ENCODE peak calls at places on chromosomes 3 and 15, in seven cellular contexts. One of them, this sample, is unnamed.

GRCh38 chr3:52532517-52532837 is 1.2 kb downstream of the NT5DC2 start:
- DNase-seq in IMR-90: peak
- DNase-seq in mesenchymal stem cell: peak
- DNase-seq in H9: no peak
- DNase-seq in mesendoderm: peak
- DNase-seq in neuronal stem cell: no peak
- DNase-seq in H1: no peak
- DNase-seq in this sample: no peak

GRCh38 chr3:162338514-162338913 is 841.9 kb downstream of the OTOL1 start:
- DNase-seq in IMR-90: peak
- DNase-seq in mesenchymal stem cell: peak
- DNase-seq in H9: no peak
- DNase-seq in mesendoderm: no peak
- DNase-seq in neuronal stem cell: no peak
- DNase-seq in H1: no peak
- DNase-seq in this sample: no peak

GRCh38 chr15:73650387-73651126 is 17.4 kb upstream of the NPTN start:
- DNase-seq in IMR-90: peak
- DNase-seq in mesenchymal stem cell: peak
- DNase-seq in H9: no peak
- DNase-seq in mesendoderm: no peak
- DNase-seq in neuronal stem cell: no peak
- DNase-seq in H1: no peak
- DNase-seq in this sample: peak

GRCh38 chr3:99901200-99901926 is 83.7 kb downstream of the CMSS1 start:
- DNase-seq in IMR-90: peak
- DNase-seq in mesenchymal stem cell: peak
- DNase-seq in H9: no peak
- DNase-seq in mesendoderm: no peak
- DNase-seq in neuronal stem cell: no peak
- DNase-seq in H1: no peak
- DNase-seq in this sample: peak

GRCh38 chr15:77420610-77421369 is at the start of gene HMG20A:
- DNase-seq in IMR-90: peak
- DNase-seq in mesenchymal stem cell: peak
- DNase-seq in H9: peak
- DNase-seq in mesendoderm: peak
- DNase-seq in neuronal stem cell: peak
- DNase-seq in H1: peak
- DNase-seq in this sample: no peak

GRCh38 chr3:157274644-157275137 is 114.7 kb upstream of the CCNL1 start:
- DNase-seq in IMR-90: no peak
- DNase-seq in mesenchymal stem cell: no peak
- DNase-seq in H9: peak
- DNase-seq in mesendoderm: no peak
- DNase-seq in neuronal stem cell: no peak
- DNase-seq in H1: no peak
- DNase-seq in this sample: no peak

GRCh38 chr3:168884353-168884903 is 779.1 kb downstream of the MECOM start:
- DNase-seq in IMR-90: peak
- DNase-seq in mesenchymal stem cell: peak
- DNase-seq in H9: no peak
- DNase-seq in mesendoderm: no peak
- DNase-seq in neuronal stem cell: no peak
- DNase-seq in H1: no peak
- DNase-seq in this sample: no peak

GRCh38 chr3:31472479-31473390 is 60.0 kb upstream of the STT3B start:
- DNase-seq in IMR-90: peak
- DNase-seq in mesenchymal stem cell: peak
- DNase-seq in H9: no peak
- DNase-seq in mesendoderm: no peak
- DNase-seq in neuronal stem cell: no peak
- DNase-seq in H1: no peak
- DNase-seq in this sample: no peak

GRCh38 chr15:100131321-100132224 is 210.2 kb downstream of the ADAMTS17 start:
- DNase-seq in IMR-90: peak
- DNase-seq in mesenchymal stem cell: peak
- DNase-seq in H9: peak
- DNase-seq in mesendoderm: no peak
- DNase-seq in neuronal stem cell: no peak
- DNase-seq in H1: no peak
- DNase-seq in this sample: peak

GRCh38 chr3:9416139-9416780 is 18.8 kb downstream of the SETD5 start:
- DNase-seq in IMR-90: peak
- DNase-seq in mesenchymal stem cell: peak
- DNase-seq in H9: no peak
- DNase-seq in mesendoderm: no peak
- DNase-seq in neuronal stem cell: no peak
- DNase-seq in H1: no peak
- DNase-seq in this sample: no peak

GRCh38 chr3:133573629-133574194 is at the start of gene CDV3:
- DNase-seq in IMR-90: no peak
- DNase-seq in mesenchymal stem cell: no peak
- DNase-seq in H9: no peak
- DNase-seq in mesendoderm: no peak
- DNase-seq in neuronal stem cell: no peak
- DNase-seq in H1: no peak
- DNase-seq in this sample: no peak

GRCh38 chr3:136831461-136831860 is 12.5 kb downstream of the SLC35G2 start:
- DNase-seq in IMR-90: no peak
- DNase-seq in mesenchymal stem cell: no peak
- DNase-seq in H9: no peak
- DNase-seq in mesendoderm: peak
- DNase-seq in neuronal stem cell: no peak
- DNase-seq in H1: no peak
- DNase-seq in this sample: no peak

GRCh38 chr3:161273589-161274218 is 52.6 kb downstream of the NMD3 start:
- DNase-seq in IMR-90: peak
- DNase-seq in mesenchymal stem cell: peak
- DNase-seq in H9: no peak
- DNase-seq in mesendoderm: peak
- DNase-seq in neuronal stem cell: peak
- DNase-seq in H1: no peak
- DNase-seq in this sample: peak

DNA sequence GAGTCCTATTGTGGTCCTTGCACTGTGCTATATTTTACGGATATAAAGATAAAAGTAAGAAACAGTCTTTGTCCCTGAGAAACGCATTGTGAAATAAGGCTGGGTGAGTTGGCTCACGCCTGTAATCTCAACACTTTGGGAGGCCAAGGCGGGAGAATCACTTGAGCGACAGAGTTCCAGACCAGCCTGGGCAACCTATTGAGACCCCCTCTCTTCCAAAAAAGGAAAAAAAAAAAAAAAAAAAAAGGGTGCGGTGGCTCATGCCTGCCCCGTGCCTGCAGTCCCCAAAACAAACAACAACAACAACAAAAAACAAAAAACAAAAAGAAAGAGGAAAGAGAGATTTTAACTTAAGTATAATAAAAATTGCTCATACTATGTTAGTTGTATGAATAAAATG is 555 bp upstream of the FNDC3B start:
- DNase-seq in IMR-90: peak
- DNase-seq in mesenchymal stem cell: peak
- DNase-seq in H9: peak
- DNase-seq in mesendoderm: peak
- DNase-seq in neuronal stem cell: no peak
- DNase-seq in H1: no peak
- DNase-seq in this sample: no peak
- H3K4me2 ChIP-seq in IMR-90: peak
- H3K4me2 ChIP-seq in mesenchymal stem cell: peak
- H3K4me2 ChIP-seq in H9: peak
- H3K4me2 ChIP-seq in mesendoderm: no peak
- H3K4me2 ChIP-seq in neuronal stem cell: no peak
- H3K4me2 ChIP-seq in H1: peak
- H3K4me2 ChIP-seq in this sample: no peak

GRCh38 chr15:48421362-48421761 is 90.1 kb downstream of the DUT start:
- DNase-seq in IMR-90: no peak
- DNase-seq in mesenchymal stem cell: no peak
- DNase-seq in H9: no peak
- DNase-seq in mesendoderm: peak
- DNase-seq in neuronal stem cell: no peak
- DNase-seq in H1: no peak
- DNase-seq in this sample: no peak
- H2AK5ac ChIP-seq in IMR-90: no peak
- H2AK5ac ChIP-seq in mesenchymal stem cell: no peak
- H2AK5ac ChIP-seq in H9: no peak
- H2AK5ac ChIP-seq in mesendoderm: no peak
- H2AK5ac ChIP-seq in neuronal stem cell: no peak
- H2AK5ac ChIP-seq in H1: no peak
- H2AK5ac ChIP-seq in this sample: no peak

GRCh38 chr15:39640665-39641064 is 59.8 kb downstream of the THBS1 start:
- DNase-seq in IMR-90: no peak
- DNase-seq in mesenchymal stem cell: no peak
- DNase-seq in H9: no peak
- DNase-seq in mesendoderm: no peak
- DNase-seq in neuronal stem cell: no peak
- DNase-seq in H1: no peak
- DNase-seq in this sample: no peak
- H3K4me2 ChIP-seq in IMR-90: no peak
- H3K4me2 ChIP-seq in mesenchymal stem cell: no peak
- H3K4me2 ChIP-seq in H9: no peak
- H3K4me2 ChIP-seq in mesendoderm: no peak
- H3K4me2 ChIP-seq in neuronal stem cell: no peak
- H3K4me2 ChIP-seq in H1: no peak
- H3K4me2 ChIP-seq in this sample: no peak

DNA sequence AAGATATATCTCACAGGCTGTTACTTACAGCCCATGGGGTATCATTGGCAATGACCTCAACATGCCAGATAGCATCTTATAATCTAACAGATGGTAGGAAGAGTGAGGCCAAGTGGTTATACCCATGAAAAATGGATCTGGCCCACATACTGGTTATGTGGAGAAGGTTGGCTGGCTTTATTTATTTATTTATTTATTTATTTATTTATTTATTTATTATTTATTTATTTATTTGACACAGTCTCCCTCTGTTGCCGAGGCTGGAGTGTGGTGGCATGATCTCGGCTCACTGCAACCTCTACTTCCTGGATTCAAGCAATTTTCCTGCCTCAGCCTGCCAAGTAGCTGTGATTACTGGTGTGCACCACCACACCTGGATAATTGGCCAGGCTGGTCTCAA is 11.6 kb downstream of the FBXO40 start:
- DNase-seq in IMR-90: no peak
- DNase-seq in mesenchymal stem cell: no peak
- DNase-seq in H9: no peak
- DNase-seq in mesendoderm: no peak
- DNase-seq in neuronal stem cell: no peak
- DNase-seq in H1: no peak
- DNase-seq in this sample: no peak
- H2AK5ac ChIP-seq in IMR-90: no peak
- H2AK5ac ChIP-seq in mesenchymal stem cell: no peak
- H2AK5ac ChIP-seq in H9: no peak
- H2AK5ac ChIP-seq in mesendoderm: no peak
- H2AK5ac ChIP-seq in neuronal stem cell: no peak
- H2AK5ac ChIP-seq in H1: no peak
- H2AK5ac ChIP-seq in this sample: no peak

GRCh38 chr3:127016043-127016343 is 33.1 kb downstream of the PLXNA1 start:
- DNase-seq in IMR-90: no peak
- DNase-seq in mesenchymal stem cell: no peak
- DNase-seq in H9: no peak
- DNase-seq in mesendoderm: no peak
- DNase-seq in neuronal stem cell: no peak
- DNase-seq in H1: no peak
- DNase-seq in this sample: no peak

GRCh38 chr3:127013758-127014535 is 31.0 kb downstream of the PLXNA1 start:
- DNase-seq in IMR-90: no peak
- DNase-seq in mesenchymal stem cell: no peak
- DNase-seq in H9: no peak
- DNase-seq in mesendoderm: no peak
- DNase-seq in neuronal stem cell: no peak
- DNase-seq in H1: no peak
- DNase-seq in this sample: no peak

GRCh38 chr3:127013196-127013595 is 30.3 kb downstream of the PLXNA1 start:
- DNase-seq in IMR-90: no peak
- DNase-seq in mesenchymal stem cell: no peak
- DNase-seq in H9: no peak
- DNase-seq in mesendoderm: no peak
- DNase-seq in neuronal stem cell: no peak
- DNase-seq in H1: no peak
- DNase-seq in this sample: no peak

GRCh38 chr3:127015282-127016042 is 32.5 kb downstream of the PLXNA1 start:
- DNase-seq in IMR-90: no peak
- DNase-seq in mesenchymal stem cell: no peak
- DNase-seq in H9: no peak
- DNase-seq in mesendoderm: peak
- DNase-seq in neuronal stem cell: peak
- DNase-seq in H1: no peak
- DNase-seq in this sample: no peak

DNA sequence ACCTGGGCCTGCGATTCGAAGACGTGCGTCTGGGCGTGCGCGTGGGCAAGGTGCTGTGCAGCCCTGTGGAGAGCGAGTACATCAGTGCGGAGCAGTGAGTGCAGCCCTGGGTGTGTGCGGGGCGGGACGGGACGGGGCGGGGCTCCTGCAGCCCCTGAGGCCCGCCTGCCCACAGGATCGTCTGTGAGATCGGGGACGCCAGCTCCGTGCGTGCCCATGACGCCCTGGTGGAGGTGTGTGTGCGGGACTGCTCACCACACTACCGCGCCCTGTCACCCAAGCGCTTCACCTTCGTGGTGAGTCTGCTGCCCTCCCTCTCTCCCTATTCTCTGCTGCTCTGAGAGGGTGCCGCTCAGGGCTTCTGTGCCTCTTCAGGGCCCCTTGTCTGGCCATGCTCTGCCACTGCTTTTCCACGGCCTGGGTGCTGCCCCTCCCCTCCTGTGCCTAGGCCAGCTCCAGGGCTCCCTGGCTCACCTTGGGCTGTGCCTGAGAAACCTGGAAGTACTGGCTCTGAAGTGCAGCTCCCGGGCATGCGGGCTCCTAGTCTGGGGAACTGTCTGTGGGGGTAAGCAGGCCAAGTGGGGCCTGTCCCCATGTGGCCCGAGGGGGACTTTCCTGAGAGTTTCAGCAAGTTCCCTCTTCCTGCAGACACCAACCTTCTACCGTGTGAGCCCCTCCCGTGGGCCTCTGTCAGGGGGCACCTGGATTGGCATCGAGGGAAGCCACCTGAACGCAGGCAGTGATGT is 31.8 kb downstream of the PLXNA1 start:
- DNase-seq in IMR-90: no peak
- DNase-seq in mesenchymal stem cell: no peak
- DNase-seq in H9: no peak
- DNase-seq in mesendoderm: no peak
- DNase-seq in neuronal stem cell: no peak
- DNase-seq in H1: no peak
- DNase-seq in this sample: no peak
- H3K4me2 ChIP-seq in IMR-90: no peak
- H3K4me2 ChIP-seq in mesenchymal stem cell: no peak
- H3K4me2 ChIP-seq in H9: no peak
- H3K4me2 ChIP-seq in mesendoderm: no peak
- H3K4me2 ChIP-seq in neuronal stem cell: no peak
- H3K4me2 ChIP-seq in H1: no peak
- H3K4me2 ChIP-seq in this sample: no peak

GRCh38 chr15:58318517-58318916 is 113.3 kb upstream of the LIPC start:
- DNase-seq in IMR-90: no peak
- DNase-seq in mesenchymal stem cell: no peak
- DNase-seq in H9: no peak
- DNase-seq in mesendoderm: no peak
- DNase-seq in neuronal stem cell: no peak
- DNase-seq in H1: no peak
- DNase-seq in this sample: no peak
- H2AK5ac ChIP-seq in IMR-90: no peak
- H2AK5ac ChIP-seq in mesenchymal stem cell: no peak
- H2AK5ac ChIP-seq in H9: no peak
- H2AK5ac ChIP-seq in mesendoderm: no peak
- H2AK5ac ChIP-seq in neuronal stem cell: no peak
- H2AK5ac ChIP-seq in H1: no peak
- H2AK5ac ChIP-seq in this sample: no peak